ENCODE peak calls at places on chromosomes 6 and 20, in four cellular contexts. K is HepG2, N is K562, U is HCT116. Y is an unnamed sample.

GRCh38 chr20:24339179-24339578 is 130.2 kb upstream of the SYNDIG1 start:
- DNase-seq in N (no peak), K (no peak), U (no peak), Y (no peak)

GRCh38 chr6:169961772-169962561 is 210.5 kb downstream of the ERMARD start:
- DNase-seq in K (no peak), N (no peak), U (no peak), Y (no peak)

GRCh38 chr6:131688286-131688685 is 12.9 kb downstream of the OR2A4 start:
- DNase-seq in U (no peak), K (no peak), N (no peak), Y (no peak)

GRCh38 chr6:77368660-77369313 is 94.5 kb downstream of the HTR1B start:
- DNase-seq in K (no peak), U (peak; percentile 18), N (no peak), Y (no peak)

GRCh38 chr20:21607971-21608735 is 94.3 kb upstream of the NKX2-2 start:
- DNase-seq in K (no peak), U (no peak), N (no peak), Y (no peak)

GRCh38 chr6:99151634-99152344 is 197.7 kb downstream of the FAXC start:
- DNase-seq in K (peak; percentile 23), U (peak; percentile 37), N (peak; percentile 35), Y (peak; percentile 13)

GRCh38 chr6:161215193-161215592 is 58.7 kb downstream of the AGPAT4 start:
- DNase-seq in U (no peak), N (peak; percentile 66), K (peak; percentile 13), Y (peak; percentile 84)

GRCh38 chr20:14470977-14471642 is 133.7 kb upstream of the FLRT3 start:
- DNase-seq in N (no peak), U (no peak), K (no peak), Y (no peak)

GRCh38 chr6:87210979-87211378 is 55.6 kb downstream of the ZNF292 start:
- DNase-seq in K (no peak), U (no peak), N (no peak), Y (no peak)

GRCh38 chr6:158797331-158798202 is 21.6 kb downstream of the EZR start:
- DNase-seq in K (no peak), N (no peak), U (no peak), Y (no peak)

GRCh38 chr6:108655840-108656650 is 95.3 kb downstream of the FOXO3 start:
- DNase-seq in U (no peak), N (no peak), K (peak; percentile 62), Y (no peak)

GRCh38 chr6:70124882-70125535 is 177.9 kb downstream of the COL9A1 start:
- DNase-seq in N (no peak), K (no peak), U (no peak), Y (no peak)

GRCh38 chr20:62711703-62712101 is 3.1 kb downstream of the NTSR1 start:
- DNase-seq in U (no peak), K (no peak), N (peak; percentile 84), Y (no peak)

GRCh38 chr6:27228963-27229477 is 18.5 kb upstream of the PRSS16 start:
- DNase-seq in N (no peak), K (no peak), U (no peak), Y (no peak)

GRCh38 chr6:48535569-48535968 is 424.6 kb upstream of the PTCHD4 start:
- DNase-seq in U (no peak), K (no peak), N (no peak), Y (no peak)

GRCh38 chr6:82893889-82894652 is 171.6 kb downstream of the UBE3D start:
- DNase-seq in K (no peak), N (peak; percentile 59), U (no peak), Y (no peak)

GRCh38 chr6:111597687-111598086 is 8.0 kb downstream of the TRAF3IP2 start:
- DNase-seq in K (peak; percentile 70), U (no peak), N (no peak), Y (no peak)

GRCh38 chr6:30981942-30982772 is 1.4 kb upstream of the MUC21 start:
- DNase-seq in N (peak; percentile 35), U (no peak), K (peak; percentile 37), Y (no peak)

GRCh38 chr6:56849876-56850275 is 105.0 kb upstream of the BEND6 start:
- DNase-seq in U (no peak), K (no peak), N (no peak), Y (no peak)

GRCh38 chr6:10397756-10398438 is 17.0 kb downstream of the TFAP2A start:
- DNase-seq in U (no peak), N (no peak), K (no peak), Y (no peak)

GRCh38 chr6:15066433-15067337 is 179.2 kb upstream of the JARID2 start:
- DNase-seq in U (no peak), N (peak; percentile 76), K (no peak), Y (no peak)

GRCh38 chr20:63008541-63009043 is 1.8 kb upstream of the BHLHE23 start:
- DNase-seq in N (no peak), K (no peak), U (no peak), Y (no peak)

GRCh38 chr6:155274533-155274932 is 10.7 kb downstream of the CLDN20 start:
- DNase-seq in N (no peak), U (no peak), K (no peak), Y (no peak)

GRCh38 chr6:139372326-139373153 is 1.9 kb downstream of the CITED2 start:
- DNase-seq in K (no peak), N (no peak), U (no peak), Y (no peak)

GRCh38 chr6:156396791-156397418 is 380.3 kb upstream of the ARID1B start:
- DNase-seq in K (no peak), U (no peak), N (no peak), Y (no peak)

GRCh38 chr6:145025488-145025887 is 709.8 kb downstream of the EPM2A start:
- DNase-seq in N (no peak), U (no peak), K (peak; percentile 77), Y (no peak)

GRCh38 chr6:145373826-145374225 is 361.5 kb downstream of the EPM2A start:
- DNase-seq in K (no peak), N (no peak), U (no peak), Y (no peak)

GRCh38 chr6:13421425-13422057 is 65.9 kb downstream of the GFOD1 start:
- DNase-seq in N (no peak), K (no peak), U (no peak), Y (no peak)

GRCh38 chr20:5073154-5074049 is 46.4 kb downstream of the PCNA start:
- DNase-seq in N (no peak), U (peak; percentile 69), K (peak; percentile 87), Y (no peak)

GRCh38 chr6:4342407-4343137 is 207.2 kb upstream of the ECI2 start:
- DNase-seq in K (no peak), N (no peak), U (no peak), Y (no peak)

GRCh38 chr6:101626264-101626663 is 232.8 kb downstream of the GRIK2 start:
- DNase-seq in N (no peak), K (no peak), U (no peak), Y (no peak)

GRCh38 chr20:57432874-57433491 is 41.8 kb downstream of the RBM38 start:
- DNase-seq in K (no peak), U (no peak), N (peak; percentile 88), Y (no peak)

GRCh38 chr6:16252696-16253299 is 14.4 kb downstream of the GMPR start:
- DNase-seq in N (no peak), K (no peak), U (no peak), Y (no peak)

GRCh38 chr6:152398993-152399392 is 238.2 kb downstream of the SYNE1 start:
- DNase-seq in U (no peak), K (no peak), N (no peak), Y (no peak)

GRCh38 chr6:130276507-130276906 is 53.8 kb upstream of the SAMD3 start:
- DNase-seq in N (no peak), U (no peak), K (no peak), Y (no peak)

GRCh38 chr6:130288065-130288464 is 65.3 kb upstream of the SAMD3 start:
- DNase-seq in K (no peak), U (no peak), N (no peak), Y (no peak)

GRCh38 chr6:130282234-130282995 is 59.7 kb upstream of the SAMD3 start:
- DNase-seq in U (peak; percentile 10), N (peak; percentile 15), K (peak; percentile 9), Y (no peak)
- TF ChIP-seq CTCF in U (peak; percentile 38), N (peak; percentile 70), K (no peak), Y (peak; percentile 19)

GRCh38 chr20:19944772-19945459 is 72.2 kb upstream of the NAA20 start:
- DNase-seq in K (no peak), U (no peak), N (no peak), Y (no peak)
- TF ChIP-seq TCF7L2 in K (no peak), U (no peak), N (no peak), Y (no peak)

GRCh38 chr6:35948725-35949124 is 27.8 kb upstream of the SRPK1 start:
- DNase-seq in N (no peak), K (peak; percentile 38), U (peak; percentile 40), Y (no peak)
- TF ChIP-seq CTCF in N (peak; percentile 66), K (peak; percentile 47), U (peak; percentile 25), Y (peak; percentile 58)

DNA sequence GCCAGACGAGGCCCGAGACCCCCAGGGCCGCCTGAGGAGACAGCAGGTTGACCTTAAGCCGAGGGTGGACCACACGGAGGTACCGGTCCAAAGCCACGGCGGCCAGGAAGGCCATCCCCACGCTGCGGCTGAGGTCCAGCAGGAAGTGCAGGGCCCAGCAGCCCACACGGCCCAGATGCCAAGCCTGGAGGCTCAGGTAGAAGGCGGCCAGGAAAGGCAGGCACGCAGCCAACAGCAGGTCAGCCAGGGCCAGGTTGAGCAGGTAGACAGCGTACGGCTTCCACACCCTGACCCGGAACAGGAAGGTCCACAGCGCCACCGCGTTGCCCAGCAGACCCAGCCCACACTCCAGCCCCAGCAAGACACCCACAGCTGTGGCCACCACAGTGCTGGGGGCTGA is 366 bp downstream of the GPR31 start:
- DNase-seq in N (no peak), K (no peak), U (no peak), Y (no peak)
- TF ChIP-seq TCF7L2 in N (no peak), K (no peak), U (no peak), Y (no peak)

Y was measured in Panc1.